ENCODE peak calls at places on chromosomes 13 and 19, in seven cellular contexts. C is HS-5; W is activated CD8-positive, alpha-beta T cell treated with anti-CD3 and anti-CD28 coated beads, Interleukin-2, amount 10 ng/mL, durations not matched to agents 7 days and 5 days; T is fibroblast of lung; K is omental fat pad; F is HFFc6; Z is COR-L47. G is an unnamed sample.

GRCh38 chr19:35858311-35858710 is 1.6 kb downstream of the KIRREL2 start:
- DNase-seq in K (no peak), Z (no peak), W (no peak), F (no peak), T (no peak), C (no peak), G (no peak)

GRCh38 chr13:87777395-87777794 is 106.2 kb downstream of the SLITRK5 start:
- DNase-seq in F (no peak), C (no peak), W (no peak), T (peak), K (no peak), Z (no peak), G (peak)

GRCh38 chr19:19606021-19606420 is 12.5 kb downstream of the PBX4 start:
- DNase-seq in C (no peak), Z (no peak), K (no peak), T (no peak), F (no peak), W (peak), G (no peak)

GRCh38 chr13:108657520-108657919 is 28.1 kb downstream of the MYO16 start:
- DNase-seq in K (no peak), Z (no peak), W (no peak), C (no peak), T (no peak), F (no peak), G (no peak)

GRCh38 chr13:35470671-35471465 is 5.6 kb downstream of the MAB21L1 start:
- DNase-seq in T (peak), K (no peak), F (peak), W (no peak), Z (no peak), C (no peak), G (no peak)

GRCh38 chr19:18153555-18154134 is 682 bp downstream of the PIK3R2 start:
- DNase-seq in K (no peak), C (no peak), F (no peak), W (no peak), T (no peak), Z (no peak), G (no peak)

GRCh38 chr19:39196320-39196719 is 444 bp upstream of the NCCRP1 start:
- DNase-seq in K (no peak), T (no peak), Z (no peak), W (no peak), F (no peak), C (no peak), G (no peak)

GRCh38 chr19:56324425-56324824 is 9.8 kb upstream of the ZSCAN5A start:
- DNase-seq in K (no peak), C (no peak), F (no peak), Z (no peak), T (no peak), W (no peak), G (no peak)

GRCh38 chr19:512548-513365 is 5.5 kb downstream of the TPGS1 start:
- DNase-seq in K (no peak), C (no peak), Z (no peak), W (no peak), T (no peak), F (no peak), G (no peak)

GRCh38 chr19:45098521-45099464 is 5.8 kb downstream of the PPP1R37 start:
- DNase-seq in F (no peak), K (no peak), T (peak), W (no peak), Z (peak), C (no peak), G (no peak)

GRCh38 chr19:11324079-11324661 is 15.3 kb downstream of the RAB3D start:
- DNase-seq in Z (peak), C (peak), F (peak), W (peak), K (peak), T (peak), G (peak)

GRCh38 chr13:27170221-27170520 is 1.4 kb downstream of the USP12 start:
- DNase-seq in W (no peak), T (peak), C (no peak), Z (no peak), F (peak), K (no peak), G (no peak)

GRCh38 chr19:29775575-29775900 is 36.3 kb upstream of the CCNE1 start:
- DNase-seq in K (no peak), C (no peak), W (no peak), F (no peak), T (no peak), Z (no peak), G (no peak)

GRCh38 chr19:55256562-55257460 is 2.0 kb downstream of the PPP6R1 start:
- DNase-seq in Z (no peak), C (no peak), T (no peak), K (no peak), F (no peak), W (no peak), G (no peak)

GRCh38 chr19:750640-751423 is at the start of gene MISP:
- DNase-seq in K (no peak), T (no peak), C (no peak), Z (peak), W (no peak), F (no peak), G (no peak)

GRCh38 chr19:18765224-18765623 is 25.9 kb downstream of the COMP start:
- DNase-seq in K (no peak), W (no peak), Z (peak), F (no peak), C (no peak), T (no peak), G (no peak)

GRCh38 chr13:95246292-95247082 is 54.8 kb downstream of the ABCC4 start:
- DNase-seq in W (no peak), K (no peak), T (no peak), C (no peak), Z (peak), F (no peak), G (no peak)

GRCh38 chr13:111964411-111965035 is 102.4 kb upstream of the SOX1 start:
- DNase-seq in Z (no peak), T (no peak), C (no peak), K (no peak), W (no peak), F (no peak), G (no peak)

GRCh38 chr13:75864718-75865117 is 228.6 kb downstream of the LMO7 start:
- DNase-seq in F (peak), W (no peak), T (peak), Z (no peak), C (peak), K (no peak), G (no peak)

GRCh38 chr19:36079389-36079788 is 24.7 kb downstream of the WDR62 start:
- DNase-seq in T (no peak), Z (no peak), W (no peak), C (no peak), K (no peak), F (no peak), G (no peak)

GRCh38 chr13:113949546-113949945 is 24.3 kb downstream of the C13orf46 start:
- DNase-seq in K (no peak), W (no peak), Z (no peak), F (no peak), T (no peak), C (no peak), G (no peak)

GRCh38 chr13:66860868-66861447 is 369.2 kb downstream of the PCDH9 start:
- DNase-seq in W (no peak), K (no peak), Z (no peak), C (no peak), T (no peak), F (no peak), G (no peak)

GRCh38 chr19:4379383-4380253 is 20.7 kb downstream of the SH3GL1 start:
- DNase-seq in W (peak), K (peak), C (peak), F (no peak), Z (peak), T (no peak), G (peak)

G was measured in ACHN.